ENCODE peak calls at places on chromosomes 7 and 10, in five cellular contexts. One of them, this sample, is unnamed.

GRCh38 chr10:71434760-71435394 is 38.2 kb downstream of the CDH23 start:
- DNase-seq in left ventricle myocardium inferior: no peak
- DNase-seq in fibroblast of lung: no peak
- DNase-seq in cardiac muscle cell: no peak
- DNase-seq in endodermal cell: peak; percentile 61
- DNase-seq in this sample: peak; percentile 67

GRCh38 chr10:124152139-124152780 is 58.9 kb upstream of the CHST15 start:
- DNase-seq in endodermal cell: peak; percentile 70
- DNase-seq in cardiac muscle cell: no peak
- DNase-seq in fibroblast of lung: peak; percentile 82
- DNase-seq in left ventricle myocardium inferior: peak; percentile 38
- DNase-seq in this sample: peak; percentile 96

GRCh38 chr7:23216021-23216420 is 30.6 kb upstream of the GPNMB start:
- DNase-seq in cardiac muscle cell: no peak
- DNase-seq in left ventricle myocardium inferior: peak; percentile 46
- DNase-seq in endodermal cell: no peak
- DNase-seq in fibroblast of lung: no peak
- DNase-seq in this sample: no peak

GRCh38 chr7:74269757-74270277 is 15.6 kb upstream of the RFC2 start:
- DNase-seq in left ventricle myocardium inferior: peak; percentile 46
- DNase-seq in endodermal cell: peak; percentile 95
- DNase-seq in fibroblast of lung: peak; percentile 78
- DNase-seq in cardiac muscle cell: peak; percentile 68
- DNase-seq in this sample: peak; percentile 90

GRCh38 chr7:80614911-80615310 is 23.5 kb upstream of the CD36 start:
- DNase-seq in endodermal cell: no peak
- DNase-seq in fibroblast of lung: peak; percentile 77
- DNase-seq in cardiac muscle cell: peak; percentile 21
- DNase-seq in left ventricle myocardium inferior: no peak
- DNase-seq in this sample: no peak

GRCh38 chr10:58239561-58240169 is 28.0 kb downstream of the IPMK start:
- DNase-seq in cardiac muscle cell: no peak
- DNase-seq in left ventricle myocardium inferior: no peak
- DNase-seq in fibroblast of lung: no peak
- DNase-seq in endodermal cell: no peak
- DNase-seq in this sample: peak; percentile 74

GRCh38 chr7:135943266-135943889 is 33.8 kb downstream of the MTPN start:
- DNase-seq in left ventricle myocardium inferior: no peak
- DNase-seq in fibroblast of lung: no peak
- DNase-seq in cardiac muscle cell: no peak
- DNase-seq in endodermal cell: no peak
- DNase-seq in this sample: no peak

GRCh38 chr10:17203416-17203815 is 1.9 kb upstream of the TRDMT1 start:
- DNase-seq in cardiac muscle cell: no peak
- DNase-seq in endodermal cell: no peak
- DNase-seq in fibroblast of lung: no peak
- DNase-seq in left ventricle myocardium inferior: no peak
- DNase-seq in this sample: no peak

GRCh38 chr10:75718996-75719395 is 287.6 kb downstream of the LRMDA start:
- DNase-seq in endodermal cell: no peak
- DNase-seq in fibroblast of lung: peak; percentile 15
- DNase-seq in cardiac muscle cell: no peak
- DNase-seq in left ventricle myocardium inferior: no peak
- DNase-seq in this sample: no peak

GRCh38 chr7:5218564-5219360 is 28.7 kb downstream of the WIPI2 start:
- DNase-seq in endodermal cell: no peak
- DNase-seq in left ventricle myocardium inferior: no peak
- DNase-seq in fibroblast of lung: no peak
- DNase-seq in cardiac muscle cell: no peak
- DNase-seq in this sample: no peak

GRCh38 chr10:80173441-80173840 is 31.9 kb downstream of the ANXA11 start:
- DNase-seq in endodermal cell: no peak
- DNase-seq in cardiac muscle cell: no peak
- DNase-seq in fibroblast of lung: no peak
- DNase-seq in left ventricle myocardium inferior: no peak
- DNase-seq in this sample: no peak

GRCh38 chr10:31133628-31134302 is 102.1 kb upstream of the ZNF438 start:
- DNase-seq in left ventricle myocardium inferior: peak; percentile 88
- DNase-seq in fibroblast of lung: peak; percentile 79
- DNase-seq in cardiac muscle cell: peak; percentile 81
- DNase-seq in endodermal cell: peak; percentile 88
- DNase-seq in this sample: peak; percentile 93

GRCh38 chr10:104299031-104299904 is 30.3 kb downstream of the GSTO2 start:
- DNase-seq in endodermal cell: no peak
- DNase-seq in left ventricle myocardium inferior: no peak
- DNase-seq in cardiac muscle cell: no peak
- DNase-seq in fibroblast of lung: peak; percentile 90
- DNase-seq in this sample: no peak

GRCh38 chr7:17043012-17043877 is 161.5 kb upstream of the AGR3 start:
- DNase-seq in left ventricle myocardium inferior: no peak
- DNase-seq in endodermal cell: no peak
- DNase-seq in cardiac muscle cell: no peak
- DNase-seq in fibroblast of lung: peak; percentile 55
- DNase-seq in this sample: no peak

GRCh38 chr10:80506189-80506575 is 31.5 kb upstream of the SH2D4B start:
- DNase-seq in cardiac muscle cell: no peak
- DNase-seq in left ventricle myocardium inferior: no peak
- DNase-seq in endodermal cell: no peak
- DNase-seq in fibroblast of lung: no peak
- DNase-seq in this sample: no peak

GRCh38 chr7:121107923-121108498 is 119.5 kb downstream of the CPED1 start:
- DNase-seq in left ventricle myocardium inferior: no peak
- DNase-seq in cardiac muscle cell: peak; percentile 78
- DNase-seq in fibroblast of lung: peak; percentile 87
- DNase-seq in endodermal cell: no peak
- DNase-seq in this sample: peak; percentile 55

GRCh38 chr7:158488225-158488889 is 99.3 kb downstream of the PTPRN2 start:
- DNase-seq in cardiac muscle cell: no peak
- DNase-seq in fibroblast of lung: no peak
- DNase-seq in endodermal cell: no peak
- DNase-seq in left ventricle myocardium inferior: no peak
- DNase-seq in this sample: no peak
- H3K9me3 ChIP-seq in cardiac muscle cell: no peaks in the 10 kb centered on the region
- H3K9me3 ChIP-seq in fibroblast of lung: no peaks in the 10 kb centered on the region
- H3K9me3 ChIP-seq in endodermal cell: peaks cover 54% of the 10 kb centered on the region
- H3K9me3 ChIP-seq in left ventricle myocardium inferior: no peaks in the 10 kb centered on the region
- H3K9me3 ChIP-seq in this sample: no peaks in the 10 kb centered on the region

GRCh38 chr10:130393342-130393741 is 257.2 kb downstream of the GLRX3 start:
- DNase-seq in cardiac muscle cell: no peak
- DNase-seq in endodermal cell: peak; percentile 16
- DNase-seq in fibroblast of lung: no peak
- DNase-seq in left ventricle myocardium inferior: no peak
- DNase-seq in this sample: no peak
- H3K9me3 ChIP-seq in cardiac muscle cell: no peaks in the 10 kb centered on the region
- H3K9me3 ChIP-seq in endodermal cell: peaks cover 42% of the 10 kb centered on the region
- H3K9me3 ChIP-seq in fibroblast of lung: no peaks in the 10 kb centered on the region
- H3K9me3 ChIP-seq in left ventricle myocardium inferior: peaks cover 36% of the 10 kb centered on the region
- H3K9me3 ChIP-seq in this sample: peaks cover 1% of the 10 kb centered on the region

GRCh38 chr10:121772406-121772805 is 155.4 kb downstream of the ATE1 start:
- DNase-seq in fibroblast of lung: no peak
- DNase-seq in left ventricle myocardium inferior: no peak
- DNase-seq in endodermal cell: no peak
- DNase-seq in cardiac muscle cell: no peak
- DNase-seq in this sample: no peak

GRCh38 chr10:121774813-121775212 is 153.0 kb downstream of the ATE1 start:
- DNase-seq in cardiac muscle cell: no peak
- DNase-seq in left ventricle myocardium inferior: no peak
- DNase-seq in endodermal cell: no peak
- DNase-seq in fibroblast of lung: peak; percentile 26
- DNase-seq in this sample: no peak

GRCh38 chr10:121771957-121772356 is 155.9 kb downstream of the ATE1 start:
- DNase-seq in fibroblast of lung: no peak
- DNase-seq in cardiac muscle cell: no peak
- DNase-seq in left ventricle myocardium inferior: no peak
- DNase-seq in endodermal cell: no peak
- DNase-seq in this sample: no peak

GRCh38 chr10:121774404-121774803 is 153.4 kb downstream of the ATE1 start:
- DNase-seq in endodermal cell: no peak
- DNase-seq in left ventricle myocardium inferior: no peak
- DNase-seq in fibroblast of lung: no peak
- DNase-seq in cardiac muscle cell: no peak
- DNase-seq in this sample: no peak

DNA sequence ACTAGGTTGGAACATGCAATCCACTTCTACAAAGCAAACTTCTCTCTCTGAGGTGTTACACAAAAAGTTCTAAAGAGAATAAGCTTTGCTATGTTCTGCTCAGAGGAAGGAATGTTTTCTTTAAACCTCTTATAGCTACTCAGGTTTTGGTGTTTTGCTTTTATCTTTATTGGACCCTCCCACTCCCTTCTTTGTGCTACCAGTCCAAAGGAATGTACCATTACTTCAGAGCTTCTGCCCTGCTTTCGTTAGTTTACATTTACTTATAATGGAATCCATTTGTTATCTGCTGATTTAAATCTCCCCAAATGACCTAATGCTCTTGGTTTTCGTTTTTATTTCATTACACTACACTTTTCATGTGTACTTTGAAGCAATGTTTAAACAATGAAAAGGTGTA is 154.9 kb downstream of the ATE1 start:
- DNase-seq in fibroblast of lung: peak; percentile 4
- DNase-seq in cardiac muscle cell: no peak
- DNase-seq in endodermal cell: no peak
- DNase-seq in left ventricle myocardium inferior: no peak
- DNase-seq in this sample: no peak
- H3K9me3 ChIP-seq in fibroblast of lung: no peaks in the 10 kb centered on the region
- H3K9me3 ChIP-seq in cardiac muscle cell: no peaks in the 10 kb centered on the region
- H3K9me3 ChIP-seq in endodermal cell: peaks cover 25% of the 10 kb centered on the region
- H3K9me3 ChIP-seq in left ventricle myocardium inferior: no peaks in the 10 kb centered on the region
- H3K9me3 ChIP-seq in this sample: no peaks in the 10 kb centered on the region

GRCh38 chr10:106540606-106541005 is 623.9 kb downstream of the SORCS1 start:
- DNase-seq in left ventricle myocardium inferior: no peak
- DNase-seq in endodermal cell: no peak
- DNase-seq in fibroblast of lung: no peak
- DNase-seq in cardiac muscle cell: no peak
- DNase-seq in this sample: no peak

GRCh38 chr10:106537866-106538265 is 626.6 kb downstream of the SORCS1 start:
- DNase-seq in fibroblast of lung: no peak
- DNase-seq in cardiac muscle cell: no peak
- DNase-seq in left ventricle myocardium inferior: no peak
- DNase-seq in endodermal cell: no peak
- DNase-seq in this sample: no peak

DNA sequence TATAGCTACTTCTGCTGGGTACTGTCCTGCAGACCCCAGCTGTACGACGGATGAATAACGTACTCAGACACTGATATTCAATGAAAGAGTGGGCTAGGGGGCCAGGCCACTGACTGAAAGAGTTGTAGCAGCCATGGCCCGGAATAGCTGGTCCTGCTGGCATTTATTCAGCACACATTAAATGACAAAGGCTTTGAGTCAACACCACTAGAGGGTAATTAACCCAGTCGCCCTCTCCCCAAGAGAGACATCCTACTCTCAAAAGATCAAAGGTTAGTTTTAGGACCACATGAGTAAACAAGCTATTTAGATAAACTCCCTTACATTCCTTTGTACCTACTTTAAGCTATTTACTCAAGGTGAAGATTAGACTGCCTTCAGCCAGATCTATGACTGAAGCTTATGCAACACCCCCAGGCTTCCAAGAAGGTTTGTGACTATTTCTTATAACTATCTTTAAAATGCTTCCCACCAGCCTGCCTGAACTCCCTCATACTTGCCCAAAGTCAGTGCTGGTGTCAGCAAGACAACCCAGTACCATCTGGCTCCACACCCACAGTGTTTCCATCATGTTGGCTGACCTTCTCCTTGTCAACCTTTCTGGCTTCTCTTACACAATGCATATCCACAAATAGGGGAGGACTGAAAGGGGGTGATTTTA is 629.1 kb downstream of the SORCS1 start:
- DNase-seq in endodermal cell: peak; percentile 59
- DNase-seq in cardiac muscle cell: no peak
- DNase-seq in fibroblast of lung: no peak
- DNase-seq in left ventricle myocardium inferior: no peak
- DNase-seq in this sample: no peak
- H3K9me3 ChIP-seq in endodermal cell: peaks cover 36% of the 10 kb centered on the region
- H3K9me3 ChIP-seq in cardiac muscle cell: no peaks in the 10 kb centered on the region
- H3K9me3 ChIP-seq in fibroblast of lung: no peaks in the 10 kb centered on the region
- H3K9me3 ChIP-seq in left ventricle myocardium inferior: no peaks in the 10 kb centered on the region
- H3K9me3 ChIP-seq in this sample: no peaks in the 10 kb centered on the region

This sample was measured in osteoblast.